ENCODE peak calls at places on chromosomes 3 and 15, in four cellular contexts. One of them, this sample, is unnamed.

GRCh38 chr3:187678869-187679268 is 8.7 kb upstream of the SST start:
- DNase-seq in HEK293T: peak; percentile 32
- DNase-seq in WTC11: peak; percentile 68
- DNase-seq in HepG2: peak; percentile 41
- DNase-seq in this sample: peak; percentile 43

GRCh38 chr3:133295199-133295901 is 104.5 kb upstream of the BFSP2 start:
- DNase-seq in HEK293T: no peak
- DNase-seq in WTC11: no peak
- DNase-seq in HepG2: no peak
- DNase-seq in this sample: no peak

GRCh38 chr3:32910954-32911353 is 40.5 kb upstream of the CCR4 start:
- DNase-seq in HEK293T: no peak
- DNase-seq in WTC11: no peak
- DNase-seq in HepG2: no peak
- DNase-seq in this sample: no peak

GRCh38 chr3:152942366-152942765 is 107.4 kb downstream of the P2RY1 start:
- DNase-seq in HEK293T: no peak
- DNase-seq in WTC11: no peak
- DNase-seq in HepG2: no peak
- DNase-seq in this sample: no peak

GRCh38 chr15:70643783-70644125 is 119.6 kb downstream of the UACA start:
- DNase-seq in HEK293T: no peak
- DNase-seq in WTC11: no peak
- DNase-seq in HepG2: peak; percentile 66
- DNase-seq in this sample: no peak

GRCh38 chr15:97652041-97652440 is 308.5 kb upstream of the ARRDC4 start:
- DNase-seq in HEK293T: no peak
- DNase-seq in WTC11: no peak
- DNase-seq in HepG2: no peak
- DNase-seq in this sample: no peak

GRCh38 chr3:190375250-190375649 is 12.7 kb upstream of the CLDN16 start:
- DNase-seq in HEK293T: no peak
- DNase-seq in WTC11: no peak
- DNase-seq in HepG2: no peak
- DNase-seq in this sample: no peak

GRCh38 chr3:32872487-32873382 is 54.9 kb downstream of the TRIM71 start:
- DNase-seq in HEK293T: no peak
- DNase-seq in WTC11: no peak
- DNase-seq in HepG2: no peak
- DNase-seq in this sample: no peak

GRCh38 chr15:99976811-99977271 is 243.6 kb upstream of the LYSMD4 start:
- DNase-seq in HEK293T: no peak
- DNase-seq in WTC11: no peak
- DNase-seq in HepG2: no peak
- DNase-seq in this sample: no peak

GRCh38 chr3:146682176-146682575 is 77.0 kb upstream of the PLSCR5 start:
- DNase-seq in HEK293T: no peak
- DNase-seq in WTC11: no peak
- DNase-seq in HepG2: no peak
- DNase-seq in this sample: no peak

GRCh38 chr15:68775671-68776476 is 44.8 kb downstream of the ANP32A start:
- DNase-seq in HEK293T: no peak
- DNase-seq in WTC11: no peak
- DNase-seq in HepG2: no peak
- DNase-seq in this sample: no peak

GRCh38 chr15:69794643-69795461 is 302.9 kb downstream of the TLE3 start:
- DNase-seq in HEK293T: no peak
- DNase-seq in WTC11: no peak
- DNase-seq in HepG2: no peak
- DNase-seq in this sample: no peak

GRCh38 chr3:99856437-99857220 is 39.0 kb downstream of the CMSS1 start:
- DNase-seq in HEK293T: no peak
- DNase-seq in WTC11: no peak
- DNase-seq in HepG2: no peak
- DNase-seq in this sample: no peak

GRCh38 chr3:51940648-51941421 is 869 bp downstream of the RRP9 start:
- DNase-seq in HEK293T: no peak
- DNase-seq in WTC11: peak; percentile 8
- DNase-seq in HepG2: no peak
- DNase-seq in this sample: no peak

GRCh38 chr15:70062321-70062956 is 35.3 kb downstream of the TLE3 start:
- DNase-seq in HEK293T: peak; percentile 72
- DNase-seq in WTC11: peak; percentile 10
- DNase-seq in HepG2: no peak
- DNase-seq in this sample: no peak

GRCh38 chr3:158434412-158435038 is 136.5 kb upstream of the MLF1 start:
- DNase-seq in HEK293T: peak; percentile 51
- DNase-seq in WTC11: peak; percentile 53
- DNase-seq in HepG2: peak; percentile 78
- DNase-seq in this sample: peak; percentile 19

GRCh38 chr3:129597087-129597791 is 9.2 kb downstream of the PLXND1 start:
- DNase-seq in HEK293T: no peak
- DNase-seq in WTC11: no peak
- DNase-seq in HepG2: no peak
- DNase-seq in this sample: peak; percentile 58

GRCh38 chr15:100334456-100334855 is 7.3 kb downstream of the ADAMTS17 start:
- DNase-seq in HEK293T: no peak
- DNase-seq in WTC11: no peak
- DNase-seq in HepG2: no peak
- DNase-seq in this sample: no peak

GRCh38 chr3:23455084-23455483 is 252.0 kb downstream of the UBE2E2 start:
- DNase-seq in HEK293T: no peak
- DNase-seq in WTC11: no peak
- DNase-seq in HepG2: no peak
- DNase-seq in this sample: no peak

GRCh38 chr3:138381950-138382715 is 33.8 kb downstream of the MRAS start:
- DNase-seq in HEK293T: no peak
- DNase-seq in WTC11: no peak
- DNase-seq in HepG2: peak; percentile 49
- DNase-seq in this sample: no peak

GRCh38 chr15:50224606-50225005 is 40.9 kb downstream of the HDC start:
- DNase-seq in HEK293T: no peak
- DNase-seq in WTC11: no peak
- DNase-seq in HepG2: no peak
- DNase-seq in this sample: no peak

GRCh38 chr15:78660584-78660983 is 19.6 kb upstream of the CHRNB4 start:
- DNase-seq in HEK293T: no peak
- DNase-seq in WTC11: no peak
- DNase-seq in HepG2: no peak
- DNase-seq in this sample: no peak

GRCh38 chr3:157282261-157283191 is 122.6 kb upstream of the CCNL1 start:
- DNase-seq in HEK293T: no peak
- DNase-seq in WTC11: no peak
- DNase-seq in HepG2: no peak
- DNase-seq in this sample: no peak

GRCh38 chr15:46708226-46708625 is 1009.1 kb upstream of the SEMA6D start:
- DNase-seq in HEK293T: no peak
- DNase-seq in WTC11: no peak
- DNase-seq in HepG2: no peak
- DNase-seq in this sample: no peak

GRCh38 chr15:71252036-71252898 is 137.0 kb downstream of the THSD4 start:
- DNase-seq in HEK293T: peak; percentile 40
- DNase-seq in WTC11: no peak
- DNase-seq in HepG2: no peak
- DNase-seq in this sample: no peak

GRCh38 chr15:41821831-41822230 is 6.1 kb upstream of the JMJD7 start:
- DNase-seq in HEK293T: no peak
- DNase-seq in WTC11: no peak
- DNase-seq in HepG2: no peak
- DNase-seq in this sample: no peak

DNA sequence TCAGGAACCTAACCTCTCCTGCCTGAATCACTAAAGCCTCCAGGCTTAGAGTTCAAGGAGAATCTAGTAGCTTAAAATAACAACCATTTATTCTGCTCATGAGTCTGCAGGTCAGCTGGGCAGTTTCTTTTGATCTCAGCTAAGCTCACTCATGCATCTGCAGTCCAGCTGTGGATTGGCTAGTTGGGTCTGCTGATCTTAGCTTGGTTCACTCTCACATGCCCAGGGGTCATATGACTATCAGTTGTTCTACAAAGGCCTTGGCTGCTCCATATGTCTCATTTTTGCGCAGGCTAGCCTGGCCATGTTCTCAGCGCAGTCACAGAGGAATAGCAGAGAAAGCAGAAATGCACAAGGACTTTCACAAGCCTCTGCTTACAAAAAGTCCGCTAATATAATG is 109.2 kb upstream of the STT3B start:
- DNase-seq in HEK293T: no peak
- DNase-seq in WTC11: no peak
- DNase-seq in HepG2: peak; percentile 70
- DNase-seq in this sample: no peak
- TF ChIP-seq ELF4 in HEK293T: no peak
- TF ChIP-seq ELF4 in WTC11: no peak
- TF ChIP-seq ELF4 in HepG2: no peak
- TF ChIP-seq ELF4 in this sample: no peak

GRCh38 chr3:48662753-48663488 is at the start of gene CELSR3:
- DNase-seq in HEK293T: peak; percentile 69
- DNase-seq in WTC11: peak; percentile 89
- DNase-seq in HepG2: peak; percentile 69
- DNase-seq in this sample: peak; percentile 39
- TF ChIP-seq ELF4 in HEK293T: peak; percentile 22
- TF ChIP-seq ELF4 in WTC11: no peak
- TF ChIP-seq ELF4 in HepG2: no peak
- TF ChIP-seq ELF4 in this sample: no peak

DNA sequence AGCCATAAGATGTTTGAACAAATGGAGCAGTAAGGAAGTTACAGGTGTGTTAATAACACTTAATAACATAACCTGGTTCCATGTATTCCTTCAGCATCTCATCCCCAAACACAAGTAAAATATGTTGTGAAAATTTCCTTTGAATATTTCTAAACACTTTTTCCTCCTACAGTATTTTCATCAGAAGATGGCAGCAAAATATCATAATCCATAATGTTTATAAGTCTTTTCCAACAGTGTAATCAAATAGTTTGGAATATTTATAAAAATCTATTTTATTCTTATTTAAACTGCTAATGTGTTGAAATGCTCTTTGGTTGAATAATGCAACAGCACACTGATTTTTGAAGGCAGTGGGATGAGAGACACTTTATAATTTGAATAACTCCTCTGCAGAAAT is 1020.5 kb downstream of the OTOL1 start:
- DNase-seq in HEK293T: no peak
- DNase-seq in WTC11: no peak
- DNase-seq in HepG2: no peak
- DNase-seq in this sample: no peak
- TF ChIP-seq ELF4 in HEK293T: no peak
- TF ChIP-seq ELF4 in WTC11: no peak
- TF ChIP-seq ELF4 in HepG2: no peak
- TF ChIP-seq ELF4 in this sample: no peak

GRCh38 chr3:170079466-170080165 is 41.8 kb downstream of the GPR160 start:
- DNase-seq in HEK293T: no peak
- DNase-seq in WTC11: no peak
- DNase-seq in HepG2: peak; percentile 74
- DNase-seq in this sample: no peak

GRCh38 chr3:170085396-170085795 is 47.6 kb downstream of the GPR160 start:
- DNase-seq in HEK293T: no peak
- DNase-seq in WTC11: no peak
- DNase-seq in HepG2: no peak
- DNase-seq in this sample: no peak

GRCh38 chr3:170080605-170081004 is 42.8 kb downstream of the GPR160 start:
- DNase-seq in HEK293T: no peak
- DNase-seq in WTC11: no peak
- DNase-seq in HepG2: peak; percentile 13
- DNase-seq in this sample: no peak

GRCh38 chr3:170081079-170081741 is 43.4 kb downstream of the GPR160 start:
- DNase-seq in HEK293T: no peak
- DNase-seq in WTC11: no peak
- DNase-seq in HepG2: no peak
- DNase-seq in this sample: no peak

GRCh38 chr3:170083343-170083742 is 45.5 kb downstream of the GPR160 start:
- DNase-seq in HEK293T: no peak
- DNase-seq in WTC11: no peak
- DNase-seq in HepG2: no peak
- DNase-seq in this sample: no peak
- TF ChIP-seq ELF4 in HEK293T: no peak
- TF ChIP-seq ELF4 in WTC11: no peak
- TF ChIP-seq ELF4 in HepG2: no peak
- TF ChIP-seq ELF4 in this sample: no peak

GRCh38 chr3:71647751-71648150 is 64.2 kb upstream of the FOXP1 start:
- DNase-seq in HEK293T: no peak
- DNase-seq in WTC11: no peak
- DNase-seq in HepG2: no peak
- DNase-seq in this sample: no peak

GRCh38 chr3:71641669-71642068 is 58.1 kb upstream of the FOXP1 start:
- DNase-seq in HEK293T: peak; percentile 28
- DNase-seq in WTC11: no peak
- DNase-seq in HepG2: peak; percentile 33
- DNase-seq in this sample: peak; percentile 83

GRCh38 chr3:71640549-71640948 is 57.0 kb upstream of the FOXP1 start:
- DNase-seq in HEK293T: no peak
- DNase-seq in WTC11: no peak
- DNase-seq in HepG2: no peak
- DNase-seq in this sample: no peak

GRCh38 chr3:71646971-71647370 is 63.4 kb upstream of the FOXP1 start:
- DNase-seq in HEK293T: no peak
- DNase-seq in WTC11: no peak
- DNase-seq in HepG2: no peak
- DNase-seq in this sample: no peak

DNA sequence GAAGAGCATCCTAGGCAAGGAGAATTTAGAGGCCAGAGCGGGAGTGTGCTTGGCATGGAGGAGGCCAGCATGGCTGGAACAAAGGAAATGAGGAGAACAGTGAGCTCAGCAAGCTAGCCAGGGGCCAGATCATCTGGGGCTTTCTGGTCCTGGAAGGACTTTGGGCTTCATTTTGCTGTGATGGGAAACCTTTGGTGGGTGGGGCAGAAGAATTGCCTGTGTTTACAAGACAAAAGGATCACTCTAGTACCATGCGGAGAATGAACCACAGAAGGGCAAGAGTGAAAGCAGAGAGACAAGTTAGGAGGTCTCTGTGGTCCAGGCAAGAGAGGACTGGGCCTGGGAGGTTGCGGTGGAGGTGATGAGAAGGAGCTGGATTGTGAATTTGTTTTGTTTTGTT is 61.6 kb upstream of the FOXP1 start:
- DNase-seq in HEK293T: no peak
- DNase-seq in WTC11: no peak
- DNase-seq in HepG2: no peak
- DNase-seq in this sample: no peak
- TF ChIP-seq ELF4 in HEK293T: no peak
- TF ChIP-seq ELF4 in WTC11: no peak
- TF ChIP-seq ELF4 in HepG2: no peak
- TF ChIP-seq ELF4 in this sample: no peak

This sample was measured in K562.